ENCODE peak calls at places on chromosomes 12 and 14, in four cellular contexts. O is HCT116; X is retinal pigment epithelial cell; B is stimulated activated CD4-positive, alpha-beta T cell treated with anti-CD3 and anti-CD28 coated beads, Interleukin-15, amount 100 ng/mL, for 1 hour. R is an unnamed sample.

GRCh38 chr12:44616385-44616784 is 259.7 kb downstream of the NELL2 start:
- DNase-seq in O (no peak), X (no peak), B (no peak), R (no peak)

GRCh38 chr14:90820958-90821357 is 4.7 kb upstream of the TTC7B start:
- DNase-seq in O (no peak), X (no peak), B (peak; percentile 39), R (no peak)

GRCh38 chr12:110403975-110404675 is 617 bp upstream of the ANAPC7 start:
- DNase-seq in O (peak; percentile 45), X (no peak), B (peak; percentile 62), R (peak; percentile 67)

GRCh38 chr12:52499836-52500560 is 6.9 kb upstream of the KRT6A start:
- DNase-seq in O (no peak), X (no peak), B (no peak), R (no peak)

GRCh38 chr14:81211844-81212243 is 8.9 kb downstream of the GTF2A1 start:
- DNase-seq in O (no peak), X (no peak), B (no peak), R (peak; percentile 33)

GRCh38 chr14:74140374-74140850 is 55.7 kb downstream of the LIN52 start:
- DNase-seq in O (no peak), X (peak; percentile 5), B (no peak), R (peak; percentile 61)

GRCh38 chr12:93946542-93947150 is 201.7 kb upstream of the PLXNC1 start:
- DNase-seq in O (no peak), X (peak; percentile 68), B (no peak), R (no peak)

GRCh38 chr12:481422-481821 is 21.7 kb downstream of the B4GALNT3 start:
- DNase-seq in O (no peak), X (no peak), B (no peak), R (no peak)

GRCh38 chr12:50017047-50017446 is 8.2 kb downstream of the RACGAP1 start:
- DNase-seq in O (no peak), X (peak; percentile 87), B (no peak), R (peak; percentile 77)

GRCh38 chr12:64318605-64319004 is 72.0 kb downstream of the C12orf56 start:
- DNase-seq in O (no peak), X (no peak), B (no peak), R (no peak)

GRCh38 chr12:117857632-117858274 is 111.0 kb downstream of the KSR2 start:
- DNase-seq in O (no peak), X (no peak), B (peak; percentile 6), R (no peak)

GRCh38 chr14:68952544-68953535 is 26.3 kb downstream of the ACTN1 start:
- DNase-seq in O (no peak), X (no peak), B (no peak), R (no peak)

GRCh38 chr14:85439696-85440328 is 90.1 kb upstream of the FLRT2 start:
- DNase-seq in O (no peak), X (peak; percentile 88), B (no peak), R (no peak)

GRCh38 chr12:91274886-91275285 is 92.3 kb upstream of the DCN start:
- DNase-seq in O (no peak), X (peak; percentile 86), B (no peak), R (no peak)

GRCh38 chr12:124913474-124914391 is 717 bp downstream of the UBC start:
- DNase-seq in O (no peak), X (no peak), B (peak; percentile 84), R (peak; percentile 67)

GRCh38 chr14:31038521-31039166 is 12.5 kb upstream of the STRN3 start:
- DNase-seq in O (peak; percentile 89), X (peak; percentile 22), B (no peak), R (peak; percentile 93)

GRCh38 chr14:79278286-79278797 is 933.0 kb downstream of the DIO2 start:
- DNase-seq in O (no peak), X (no peak), B (no peak), R (no peak)

GRCh38 chr14:102184678-102185040 is 45.0 kb downstream of the WDR20 start:
- DNase-seq in O (no peak), X (no peak), B (no peak), R (no peak)

GRCh38 chr12:104519190-104519857 is 62.6 kb downstream of the CHST11 start:
- DNase-seq in O (no peak), X (no peak), B (no peak), R (no peak)

GRCh38 chr12:124422570-124423523 is 128.0 kb downstream of the RFLNA start:
- DNase-seq in O (peak; percentile 84), X (peak; percentile 96), B (no peak), R (peak; percentile 91)

GRCh38 chr14:58708004-58708403 is 70.2 kb downstream of the DACT1 start:
- DNase-seq in O (no peak), X (no peak), B (no peak), R (no peak)

GRCh38 chr12:42588981-42589464 is 523 bp downstream of the PRICKLE1 start:
- DNase-seq in O (no peak), X (no peak), B (no peak), R (no peak)

GRCh38 chr12:107600596-107601144 is 84.9 kb upstream of the PWP1 start:
- DNase-seq in O (no peak), X (no peak), B (no peak), R (no peak)

GRCh38 chr14:75247286-75247922 is 31.2 kb upstream of the FOS start:
- DNase-seq in O (no peak), X (no peak), B (peak; percentile 30), R (no peak)

GRCh38 chr14:95493976-95494375 is 22.5 kb downstream of the SYNE3 start:
- DNase-seq in O (no peak), X (no peak), B (no peak), R (no peak)

GRCh38 chr12:48865141-48865440 is 579 bp downstream of the RND1 start:
- DNase-seq in O (no peak), X (no peak), B (no peak), R (no peak)

GRCh38 chr12:70258605-70259403 is 15.6 kb downstream of the CNOT2 start:
- DNase-seq in O (no peak), X (no peak), B (no peak), R (no peak)

GRCh38 chr12:128844031-128844635 is 9.1 kb upstream of the GLT1D1 start:
- DNase-seq in O (no peak), X (no peak), B (no peak), R (no peak)

GRCh38 chr12:88546851-88547250 is 33.4 kb downstream of the KITLG start:
- DNase-seq in O (no peak), X (no peak), B (no peak), R (no peak)

R was measured in dermis microvascular lymphatic vessel endothelial cell.